ENCODE peak calls at places on chromosomes 3 and 15, in five cellular contexts. M is breast epithelium, D is IMR-90, U is heart left ventricle, P is ovary. J is an unnamed sample.

GRCh38 chr15:88022711-88023110 is 233.8 kb downstream of the NTRK3 start:
- DNase-seq in D (no peak), U (no peak), M (no peak), P (no peak), J (no peak)

GRCh38 chr3:116940719-116941118 is 231.1 kb downstream of the TUSC7 start:
- DNase-seq in D (no peak), U (no peak), P (no peak), M (no peak), J (no peak)

GRCh38 chr3:65723011-65723410 is 315.7 kb downstream of the MAGI1 start:
- DNase-seq in P (no peak), U (no peak), M (no peak), D (no peak), J (no peak)

GRCh38 chr3:50336452-50337174 is 4.0 kb downstream of the RASSF1 start:
- DNase-seq in M (no peak), U (no peak), D (peak; percentile 28), P (no peak), J (no peak)

GRCh38 chr15:74365619-74366445 is 1.6 kb downstream of the CYP11A1 start:
- DNase-seq in P (peak; percentile 75), D (peak; percentile 41), U (peak; percentile 64), M (peak; percentile 58), J (peak; percentile 54)

GRCh38 chr15:47903369-47903768 is 186.1 kb downstream of the SEMA6D start:
- DNase-seq in D (no peak), U (no peak), M (no peak), P (no peak), J (no peak)

GRCh38 chr3:60841355-60841754 is 409.9 kb downstream of the FHIT start:
- DNase-seq in P (no peak), U (no peak), D (no peak), M (no peak), J (no peak)

GRCh38 chr15:75178171-75178937 is 23.3 kb upstream of the C15orf39 start:
- DNase-seq in U (peak; percentile 63), P (peak; percentile 53), M (no peak), D (no peak), J (peak; percentile 41)

GRCh38 chr3:117404756-117405155 is 695.2 kb downstream of the TUSC7 start:
- DNase-seq in M (no peak), U (no peak), D (no peak), P (no peak), J (no peak)

GRCh38 chr3:72191211-72191960 is 406.4 kb upstream of the PROK2 start:
- DNase-seq in U (no peak), D (no peak), M (no peak), P (no peak), J (no peak)

GRCh38 chr15:68442041-68442440 is 10.1 kb upstream of the ITGA11 start:
- DNase-seq in P (peak; percentile 36), U (peak; percentile 55), D (peak; percentile 45), M (no peak), J (no peak)

GRCh38 chr3:157204431-157204830 is 44.5 kb upstream of the CCNL1 start:
- DNase-seq in P (no peak), M (no peak), U (no peak), D (peak; percentile 67), J (no peak)

GRCh38 chr3:66472313-66473134 is 28.3 kb downstream of the LRIG1 start:
- DNase-seq in U (no peak), D (peak; percentile 88), M (no peak), P (no peak), J (no peak)

GRCh38 chr3:132554437-132554836 is 42.6 kb upstream of the ACKR4 start:
- DNase-seq in M (no peak), D (peak; percentile 51), P (no peak), U (no peak), J (no peak)

GRCh38 chr15:41401904-41402267 is 410 bp downstream of the NDUFAF1 start:
- DNase-seq in P (no peak), M (no peak), D (no peak), U (no peak), J (no peak)

GRCh38 chr3:52062499-52062898 is 6.1 kb upstream of the DUSP7 start:
- DNase-seq in P (no peak), U (no peak), D (peak; percentile 90), M (no peak), J (no peak)

GRCh38 chr3:151430821-151431484 is 29.9 kb downstream of the IGSF10 start:
- DNase-seq in D (no peak), M (no peak), P (no peak), U (no peak), J (no peak)

DNA sequence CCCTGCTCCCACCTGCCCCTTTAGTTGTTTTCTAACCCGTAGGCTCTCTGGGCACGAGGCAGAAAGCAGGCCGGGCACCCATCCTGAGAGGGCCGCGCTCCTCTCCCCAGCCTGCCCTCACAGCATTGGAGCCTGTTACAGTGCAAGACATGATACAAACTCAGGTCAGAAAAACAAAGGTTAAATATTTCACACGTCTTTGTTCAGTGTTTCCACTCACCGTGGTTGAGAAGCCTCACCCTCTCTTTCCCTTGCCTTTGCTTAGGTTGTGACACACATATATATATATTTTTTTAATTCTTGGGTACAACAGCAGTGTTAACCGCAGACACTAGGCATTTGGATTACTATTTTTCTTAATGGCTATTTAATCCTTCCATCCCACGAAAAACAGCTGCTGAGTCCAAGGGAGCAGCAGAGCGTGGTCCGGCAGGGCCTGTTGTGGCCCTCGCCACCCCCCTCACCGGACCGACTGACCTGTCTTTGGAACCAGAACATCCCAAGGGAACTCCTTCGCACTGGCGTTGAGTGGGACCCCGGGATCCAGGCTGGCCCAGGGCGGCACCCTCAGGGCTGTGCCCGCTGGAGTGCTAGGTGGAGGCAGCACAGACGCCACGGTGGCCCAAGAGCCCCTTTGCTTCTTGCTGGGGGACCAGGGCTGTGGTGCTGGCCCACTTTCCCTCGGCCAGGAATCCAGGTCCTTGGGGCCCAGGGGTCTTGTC is 48.5 kb downstream of the PGPEP1L start:
- DNase-seq in U (no peak), D (no peak), M (no peak), P (no peak), J (peak; percentile 35)
- H3K27ac ChIP-seq in U (no peak overlapping the region), D (no peak overlapping the region), M (no peak overlapping the region), P (no peak overlapping the region), J (no peak overlapping the region)

GRCh38 chr3:42191443-42191747 is 74.6 kb downstream of the CCK start:
- DNase-seq in D (no peak), M (no peak), U (no peak), P (no peak), J (no peak)

GRCh38 chr3:42198709-42199108 is 67.3 kb downstream of the CCK start:
- DNase-seq in D (no peak), P (no peak), M (no peak), U (no peak), J (no peak)

GRCh38 chr3:42192334-42193200 is 73.4 kb downstream of the CCK start:
- DNase-seq in M (no peak), D (peak; percentile 43), P (no peak), U (no peak), J (no peak)

GRCh38 chr3:42195879-42196330 is 70.1 kb downstream of the CCK start:
- DNase-seq in P (no peak), D (peak; percentile 18), U (no peak), M (no peak), J (no peak)

GRCh38 chr3:42194943-42195510 is 71.0 kb downstream of the CCK start:
- DNase-seq in U (no peak), D (no peak), M (no peak), P (no peak), J (no peak)
- TF ChIP-seq POLR2A in U (no peak), D (no peak), M (no peak), P (no peak), J (no peak)

GRCh38 chr15:38844683-38845195 is 280.1 kb upstream of the RASGRP1 start:
- DNase-seq in D (peak; percentile 52), P (no peak), U (no peak), M (no peak), J (no peak)
- H3K27ac ChIP-seq in D (peak overlapping the region; percentile 99), P (no peak overlapping the region), U (no peak overlapping the region), M (no peak overlapping the region), J (no peak overlapping the region)

GRCh38 chr15:50906954-50907865 is 1.3 kb upstream of the AP4E1 start:
- DNase-seq in U (no peak), P (no peak), D (peak; percentile 4), M (no peak), J (peak; percentile 84)
- TF ChIP-seq POLR2A in U (no peak), P (no peak), D (no peak), M (no peak), J (no peak)

J was measured in Peyer's patch.